ENCODE peak calls at places on chromosomes 1 and 21, in four cellular contexts. One of them, this sample, is unnamed.

GRCh38 chr1:107643766-107644165 is 321.2 kb downstream of the VAV3 start:
- DNase-seq in stimulated activated CD8-positive, alpha-beta memory T cell treated with anti-CD3 and anti-CD28 coated beads, Interleukin-4, amount 100 ng/mL, for 1 hour: no peak
- DNase-seq in skeletal muscle cell: no peak
- DNase-seq in NCI-H1092: no peak
- DNase-seq in this sample: no peak

GRCh38 chr1:19262728-19263127 is 11.1 kb downstream of the MRTO4 start:
- DNase-seq in stimulated activated CD8-positive, alpha-beta memory T cell treated with anti-CD3 and anti-CD28 coated beads, Interleukin-4, amount 100 ng/mL, for 1 hour: no peak
- DNase-seq in skeletal muscle cell: no peak
- DNase-seq in NCI-H1092: no peak
- DNase-seq in this sample: no peak

GRCh38 chr1:84300991-84301758 is at the start of gene SAMD13:
- DNase-seq in stimulated activated CD8-positive, alpha-beta memory T cell treated with anti-CD3 and anti-CD28 coated beads, Interleukin-4, amount 100 ng/mL, for 1 hour: no peak
- DNase-seq in skeletal muscle cell: peak; percentile 25
- DNase-seq in NCI-H1092: peak; percentile 77
- DNase-seq in this sample: peak; percentile 89

GRCh38 chr1:81702079-81702715 is 98.5 kb upstream of the ADGRL2 start:
- DNase-seq in stimulated activated CD8-positive, alpha-beta memory T cell treated with anti-CD3 and anti-CD28 coated beads, Interleukin-4, amount 100 ng/mL, for 1 hour: no peak
- DNase-seq in skeletal muscle cell: no peak
- DNase-seq in NCI-H1092: no peak
- DNase-seq in this sample: no peak

GRCh38 chr21:36762636-36763035 is 63.7 kb downstream of the SIM2 start:
- DNase-seq in stimulated activated CD8-positive, alpha-beta memory T cell treated with anti-CD3 and anti-CD28 coated beads, Interleukin-4, amount 100 ng/mL, for 1 hour: no peak
- DNase-seq in skeletal muscle cell: no peak
- DNase-seq in NCI-H1092: no peak
- DNase-seq in this sample: no peak

GRCh38 chr1:169525391-169525790 is 39.6 kb upstream of the SLC19A2 start:
- DNase-seq in stimulated activated CD8-positive, alpha-beta memory T cell treated with anti-CD3 and anti-CD28 coated beads, Interleukin-4, amount 100 ng/mL, for 1 hour: no peak
- DNase-seq in skeletal muscle cell: no peak
- DNase-seq in NCI-H1092: no peak
- DNase-seq in this sample: no peak

GRCh38 chr1:182035097-182035770 is 26.3 kb downstream of the ZNF648 start:
- DNase-seq in stimulated activated CD8-positive, alpha-beta memory T cell treated with anti-CD3 and anti-CD28 coated beads, Interleukin-4, amount 100 ng/mL, for 1 hour: no peak
- DNase-seq in skeletal muscle cell: no peak
- DNase-seq in NCI-H1092: no peak
- DNase-seq in this sample: no peak

GRCh38 chr1:97905141-97905540 is 15.7 kb downstream of the DPYD start:
- DNase-seq in stimulated activated CD8-positive, alpha-beta memory T cell treated with anti-CD3 and anti-CD28 coated beads, Interleukin-4, amount 100 ng/mL, for 1 hour: no peak
- DNase-seq in skeletal muscle cell: no peak
- DNase-seq in NCI-H1092: no peak
- DNase-seq in this sample: no peak

GRCh38 chr1:44267438-44267837 is 54.2 kb downstream of the DMAP1 start:
- DNase-seq in stimulated activated CD8-positive, alpha-beta memory T cell treated with anti-CD3 and anti-CD28 coated beads, Interleukin-4, amount 100 ng/mL, for 1 hour: no peak
- DNase-seq in skeletal muscle cell: no peak
- DNase-seq in NCI-H1092: peak; percentile 39
- DNase-seq in this sample: no peak

GRCh38 chr1:230498704-230499103 is 72.6 kb upstream of the PGBD5 start:
- DNase-seq in stimulated activated CD8-positive, alpha-beta memory T cell treated with anti-CD3 and anti-CD28 coated beads, Interleukin-4, amount 100 ng/mL, for 1 hour: no peak
- DNase-seq in skeletal muscle cell: no peak
- DNase-seq in NCI-H1092: peak; percentile 52
- DNase-seq in this sample: no peak

GRCh38 chr1:216528816-216529215 is 105.6 kb upstream of the USH2A start:
- DNase-seq in stimulated activated CD8-positive, alpha-beta memory T cell treated with anti-CD3 and anti-CD28 coated beads, Interleukin-4, amount 100 ng/mL, for 1 hour: no peak
- DNase-seq in skeletal muscle cell: no peak
- DNase-seq in NCI-H1092: no peak
- DNase-seq in this sample: no peak

This sample was measured in dermis microvascular lymphatic vessel endothelial cell.